ENCODE peak calls at places on chromosome 5, in four cellular contexts. Q is breast epithelium, X is pancreas, N is heart right ventricle. O is an unnamed sample.

GRCh38 chr5:151480384-151480783 is 33.0 kb downstream of the SLC36A1 start:
- DNase-seq in Q (no peak), X (no peak), N (no peak), O (no peak)

GRCh38 chr5:10306114-10306513 is 1.6 kb downstream of the CMBL start:
- DNase-seq in Q (no peak), X (no peak), N (no peak), O (no peak)

GRCh38 chr5:96350678-96351077 is 82.4 kb downstream of the PCSK1 start:
- DNase-seq in Q (no peak), X (no peak), N (no peak), O (no peak)

GRCh38 chr5:157611571-157612067 is 36.0 kb upstream of the ADAM19 start:
- DNase-seq in Q (no peak), X (no peak), N (no peak), O (no peak)

GRCh38 chr5:177369050-177369912 is 11.6 kb downstream of the RGS14 start:
- DNase-seq in Q (no peak), X (peak), N (no peak), O (peak)

GRCh38 chr5:83726912-83727311 is 6.3 kb upstream of the HAPLN1 start:
- DNase-seq in Q (no peak), X (no peak), N (no peak), O (no peak)

GRCh38 chr5:36570268-36570667 is 36.1 kb upstream of the SLC1A3 start:
- DNase-seq in Q (no peak), X (no peak), N (no peak), O (no peak)

GRCh38 chr5:90184764-90185163 is 224.8 kb downstream of the CETN3 start:
- DNase-seq in Q (no peak), X (no peak), N (no peak), O (no peak)

GRCh38 chr5:147169399-147169798 is 65.4 kb upstream of the STK32A start:
- DNase-seq in Q (no peak), X (no peak), N (no peak), O (no peak)

GRCh38 chr5:153480401-153480800 is 10.1 kb upstream of the GRIA1 start:
- DNase-seq in Q (no peak), X (no peak), N (no peak), O (no peak)

GRCh38 chr5:73376618-73377170 is 71.9 kb downstream of the FOXD1 start:
- DNase-seq in Q (no peak), X (no peak), N (no peak), O (no peak)

GRCh38 chr5:149442563-149443182 is 63.6 kb upstream of the IL17B start:
- DNase-seq in Q (peak), X (peak), N (peak), O (peak)

GRCh38 chr5:6710551-6711318 is 2.5 kb upstream of the TENT4A start:
- DNase-seq in Q (no peak), X (no peak), N (no peak), O (no peak)

GRCh38 chr5:23164971-23165370 is 311.8 kb upstream of the CDH12 start:
- DNase-seq in Q (no peak), X (no peak), N (no peak), O (no peak)

GRCh38 chr5:12623408-12623807 is 719.2 kb upstream of the CTNND2 start:
- DNase-seq in Q (no peak), X (no peak), N (no peak), O (no peak)

GRCh38 chr5:127290019-127290945 is at the start of gene MEGF10:
- DNase-seq in Q (no peak), X (peak), N (peak), O (no peak)

GRCh38 chr5:14513266-14513665 is 68.3 kb upstream of the OTULINL start:
- DNase-seq in Q (no peak), X (no peak), N (no peak), O (no peak)

GRCh38 chr5:149088686-149089085 is 25.8 kb upstream of the SH3TC2 start:
- DNase-seq in Q (no peak), X (no peak), N (no peak), O (no peak)

GRCh38 chr5:123093279-123094226 is 4.5 kb downstream of the PRDM6 start:
- DNase-seq in Q (no peak), X (no peak), N (no peak), O (no peak)

GRCh38 chr5:176647870-176648466 is 684 bp downstream of the TSPAN17 start:
- DNase-seq in Q (peak), X (peak), N (peak), O (peak)

GRCh38 chr5:56340196-56340980 is 107.3 kb upstream of the ANKRD55 start:
- DNase-seq in Q (no peak), X (no peak), N (no peak), O (no peak)

GRCh38 chr5:4781312-4781711 is 358.8 kb upstream of the ADAMTS16 start:
- DNase-seq in Q (no peak), X (no peak), N (no peak), O (no peak)

GRCh38 chr5:6202615-6203365 is 175.6 kb downstream of the MED10 start:
- DNase-seq in Q (no peak), X (no peak), N (no peak), O (no peak)

GRCh38 chr5:116289276-116289675 is 204.5 kb downstream of the COMMD10 start:
- DNase-seq in Q (no peak), X (no peak), N (no peak), O (no peak)

GRCh38 chr5:150613991-150614650 is 26.3 kb upstream of the SYNPO start:
- DNase-seq in Q (no peak), X (peak), N (peak), O (no peak)

GRCh38 chr5:1315709-1316587 is 21.1 kb upstream of the TERT start:
- DNase-seq in Q (peak), X (peak), N (no peak), O (peak)

GRCh38 chr5:146986469-146986868 is 107.9 kb upstream of the PPP2R2B start:
- DNase-seq in Q (no peak), X (no peak), N (no peak), O (no peak)

GRCh38 chr5:178336889-178337785 is 104.5 kb upstream of the PHYKPL start:
- DNase-seq in Q (peak), X (no peak), N (no peak), O (no peak)

GRCh38 chr5:32193591-32193990 is 19.5 kb upstream of the GOLPH3 start:
- DNase-seq in Q (peak), X (peak), N (peak), O (peak)

GRCh38 chr5:13212843-13213242 is 731.6 kb downstream of the DNAH5 start:
- DNase-seq in Q (no peak), X (no peak), N (no peak), O (no peak)

GRCh38 chr5:73596705-73597328 is 29.2 kb upstream of the ARHGEF28 start:
- DNase-seq in Q (no peak), X (no peak), N (no peak), O (no peak)

GRCh38 chr5:26940981-26941380 is 97.4 kb downstream of the CDH9 start:
- DNase-seq in Q (no peak), X (no peak), N (no peak), O (no peak)

GRCh38 chr5:15914603-15915002 is 265.0 kb downstream of the MARCHF11 start:
- DNase-seq in Q (no peak), X (no peak), N (no peak), O (no peak)

GRCh38 chr5:979100-979817 is 29.3 kb upstream of the NKD2 start:
- DNase-seq in Q (no peak), X (no peak), N (no peak), O (peak)

GRCh38 chr5:67518227-67518626 is 321.6 kb upstream of the CD180 start:
- DNase-seq in Q (no peak), X (no peak), N (no peak), O (no peak)

GRCh38 chr5:178532236-178532635 is 58.0 kb downstream of the COL23A1 start:
- DNase-seq in Q (no peak), X (no peak), N (no peak), O (no peak)

GRCh38 chr5:7897014-7897600 is 28.2 kb downstream of the MTRR start:
- DNase-seq in Q (no peak), X (no peak), N (no peak), O (no peak)

GRCh38 chr5:318931-319601 is 2.4 kb upstream of the AHRR start:
- DNase-seq in Q (no peak), X (no peak), N (no peak), O (no peak)

GRCh38 chr5:43256261-43256966 is 56.8 kb downstream of the HMGCS1 start:
- DNase-seq in Q (no peak), X (no peak), N (no peak), O (no peak)

GRCh38 chr5:60604771-60605170 is 95.2 kb downstream of the DEPDC1B start:
- DNase-seq in Q (no peak), X (no peak), N (no peak), O (no peak)

GRCh38 chr5:169126376-169127043 is 174.4 kb downstream of the SLIT3 start:
- DNase-seq in Q (no peak), X (no peak), N (no peak), O (no peak)
- H3K4me3 ChIP-seq in Q (no peak), X (no peak), N (no peak), O (no peak)

DNA sequence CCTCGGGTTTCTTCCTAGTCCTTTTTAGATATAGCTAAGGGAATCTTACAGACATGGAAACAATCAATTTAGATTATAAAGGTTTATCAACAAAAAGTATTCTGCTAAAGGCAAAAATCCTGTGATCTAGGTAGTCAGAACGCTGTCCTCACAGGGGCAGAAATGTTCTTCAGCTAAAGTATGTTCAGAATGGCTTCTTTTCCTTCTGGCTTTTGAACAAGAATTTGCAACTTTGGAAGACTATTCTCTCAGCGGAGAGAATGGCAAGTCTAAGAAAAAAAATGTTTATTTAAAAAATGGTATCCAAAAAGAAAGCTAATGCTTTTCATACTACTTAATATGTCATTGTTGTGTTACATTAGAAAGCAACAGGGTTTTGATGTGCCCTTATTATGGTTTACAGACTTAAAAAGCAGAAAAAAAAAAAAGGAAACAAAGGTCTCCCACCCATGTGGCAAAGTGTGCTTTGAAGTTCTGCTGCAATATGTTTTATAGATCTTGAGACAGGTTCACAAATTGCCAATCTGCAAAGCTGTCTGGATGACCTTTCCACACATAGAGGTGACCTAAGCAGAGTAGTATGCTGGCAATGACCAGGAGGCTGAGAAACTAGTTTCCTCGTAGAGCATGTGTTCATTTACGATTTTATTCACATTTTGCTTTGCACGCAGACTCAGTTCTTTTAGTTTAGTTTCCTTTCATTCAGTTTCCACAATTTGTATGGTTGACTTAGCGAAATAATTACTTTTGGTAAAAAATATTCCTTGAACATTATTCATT is 45.1 kb upstream of the PJA2 start:
- DNase-seq in Q (no peak), X (no peak), N (no peak), O (no peak)
- H3K4me3 ChIP-seq in Q (no peak), X (no peak), N (no peak), O (no peak)

GRCh38 chr5:59587489-59588337 is 305.8 kb downstream of the PDE4D start:
- DNase-seq in Q (no peak), X (peak), N (peak), O (peak)
- H3K4me3 ChIP-seq in Q (peak), X (peak), N (peak), O (peak)

DNA sequence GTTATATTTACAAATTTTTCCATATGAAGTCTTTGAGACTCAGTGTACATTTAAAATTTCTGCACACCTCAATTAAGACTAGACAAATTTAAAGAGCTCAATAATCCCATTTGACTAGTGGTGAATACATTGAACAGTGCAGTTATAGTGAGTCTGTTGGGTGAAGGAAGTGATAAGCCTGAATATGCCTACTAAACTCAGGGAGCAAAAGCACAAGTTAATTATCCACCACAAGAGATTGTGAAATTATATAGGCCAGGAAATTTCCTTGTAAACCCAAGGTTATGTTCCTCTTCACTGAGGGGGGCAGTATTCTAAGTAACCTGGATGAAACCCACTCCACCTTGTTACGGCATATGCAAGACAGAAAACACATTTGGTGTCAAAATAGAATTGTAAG is 612.9 kb upstream of the DAB2 start:
- DNase-seq in Q (no peak), X (no peak), N (no peak), O (no peak)
- H3K4me3 ChIP-seq in Q (no peak), X (no peak), N (no peak), O (no peak)

GRCh38 chr5:33850100-33850594 is 41.6 kb downstream of the ADAMTS12 start:
- DNase-seq in Q (no peak), X (no peak), N (no peak), O (no peak)
- H3K4me3 ChIP-seq in Q (no peak), X (no peak), N (no peak), O (no peak)

DNA sequence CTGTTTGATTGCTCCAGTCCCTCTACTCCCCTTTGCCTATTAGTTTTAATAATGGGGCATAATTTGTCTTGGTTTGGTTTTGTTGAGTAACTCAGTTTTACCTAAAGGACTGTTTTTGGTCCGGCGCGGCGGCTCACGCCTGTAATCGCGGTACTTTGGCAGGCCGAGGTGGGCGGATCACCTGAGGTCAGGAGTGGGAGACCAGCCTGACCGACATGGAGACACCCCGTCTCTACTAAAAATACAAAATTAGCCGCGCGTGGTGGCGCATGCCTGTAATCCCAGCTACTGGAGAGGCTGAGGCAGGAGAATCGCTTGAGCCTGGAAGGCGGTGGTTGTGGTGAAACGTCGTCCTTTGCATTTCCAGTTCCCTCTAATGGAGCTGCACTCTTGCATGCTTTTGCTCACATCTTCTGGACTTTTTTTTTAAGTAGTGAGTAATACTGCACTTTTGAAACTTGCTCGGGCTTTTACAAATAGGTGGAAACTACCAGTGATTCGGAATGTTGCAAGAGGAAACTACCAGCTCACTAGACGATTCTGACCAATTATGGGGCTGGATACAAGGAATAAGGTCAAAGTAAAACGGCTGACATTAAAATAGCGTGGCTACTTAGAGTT is 721 bp upstream of the MAML1 start:
- DNase-seq in Q (no peak), X (peak), N (peak), O (peak)
- H3K4me3 ChIP-seq in Q (peak), X (peak), N (peak), O (peak)

DNA sequence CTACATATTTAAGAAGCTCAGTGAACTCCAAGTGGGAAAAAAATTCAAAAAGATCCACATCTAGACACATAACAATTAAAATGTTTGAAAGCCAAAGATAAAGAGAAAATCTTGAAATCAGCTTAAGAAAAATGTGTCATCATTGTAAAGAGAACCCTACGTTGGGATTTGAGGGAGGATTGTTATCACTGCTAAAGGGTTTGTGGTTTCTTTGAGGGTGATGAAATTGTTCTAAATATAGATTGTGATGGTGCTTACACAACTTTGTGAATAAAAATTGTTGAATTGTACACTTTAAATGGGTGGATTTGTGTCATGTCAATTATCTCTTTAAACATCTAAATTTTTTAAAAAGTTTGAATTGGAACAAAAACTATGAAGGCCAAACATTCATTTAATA is 92.2 kb upstream of the ADAMTS19 start:
- DNase-seq in Q (no peak), X (no peak), N (no peak), O (no peak)
- H3K4me3 ChIP-seq in Q (no peak), X (no peak), N (no peak), O (no peak)

GRCh38 chr5:181027452-181028031 is 12.5 kb upstream of the BTNL9 start:
- DNase-seq in Q (no peak), X (no peak), N (no peak), O (no peak)

GRCh38 chr5:181031716-181032115 is 8.3 kb upstream of the BTNL9 start:
- DNase-seq in Q (no peak), X (no peak), N (no peak), O (no peak)

GRCh38 chr5:181024245-181025029 is 15.6 kb upstream of the BTNL9 start:
- DNase-seq in Q (no peak), X (no peak), N (no peak), O (no peak)

GRCh38 chr5:181028032-181028819 is 11.8 kb upstream of the BTNL9 start:
- DNase-seq in Q (peak), X (no peak), N (no peak), O (peak)
- H3K4me3 ChIP-seq in Q (no peak), X (no peak), N (no peak), O (no peak)